ENCODE peak calls at places on chromosomes 12 and 14, in four cellular contexts. One of them, this sample, is unnamed. For H3K9me2, the result is how much of the 10 kb centered on the place peaks cover.

GRCh38 chr12:5945071-5946008 is at the start of gene ANO2:
- DNase-seq in PC-9: no peak
- DNase-seq in GM23248: peak
- DNase-seq in HCT116: no peak
- DNase-seq in this sample: peak

GRCh38 chr14:92692822-92693226 is 55.6 kb downstream of the LGMN start:
- DNase-seq in PC-9: no peak
- DNase-seq in GM23248: peak
- DNase-seq in HCT116: no peak
- DNase-seq in this sample: no peak

GRCh38 chr12:109383240-109383639 is 35.5 kb downstream of the MYO1H start:
- DNase-seq in PC-9: no peak
- DNase-seq in GM23248: no peak
- DNase-seq in HCT116: no peak
- DNase-seq in this sample: peak

GRCh38 chr12:14843425-14843887 is at the start of gene ART4:
- DNase-seq in PC-9: no peak
- DNase-seq in GM23248: no peak
- DNase-seq in HCT116: no peak
- DNase-seq in this sample: no peak

GRCh38 chr12:103773109-103773905 is 67.7 kb downstream of the NT5DC3 start:
- DNase-seq in PC-9: no peak
- DNase-seq in GM23248: no peak
- DNase-seq in HCT116: no peak
- DNase-seq in this sample: no peak

GRCh38 chr12:11623382-11623781 is 26.1 kb upstream of the ETV6 start:
- DNase-seq in PC-9: peak
- DNase-seq in GM23248: no peak
- DNase-seq in HCT116: no peak
- DNase-seq in this sample: no peak

GRCh38 chr12:62737615-62738014 is 197.3 kb downstream of the PPM1H start:
- DNase-seq in PC-9: no peak
- DNase-seq in GM23248: no peak
- DNase-seq in HCT116: no peak
- DNase-seq in this sample: no peak

GRCh38 chr12:109863961-109864712 is 16.2 kb downstream of the GLTP start:
- DNase-seq in PC-9: peak
- DNase-seq in GM23248: peak
- DNase-seq in HCT116: no peak
- DNase-seq in this sample: no peak

GRCh38 chr14:98458702-98459101 is 813.3 kb downstream of the BCL11B start:
- DNase-seq in PC-9: no peak
- DNase-seq in GM23248: no peak
- DNase-seq in HCT116: no peak
- DNase-seq in this sample: no peak
- H3K9me2 ChIP-seq in PC-9: under half
- H3K9me2 ChIP-seq in GM23248: under half
- H3K9me2 ChIP-seq in HCT116: under half
- H3K9me2 ChIP-seq in this sample: under half

DNA sequence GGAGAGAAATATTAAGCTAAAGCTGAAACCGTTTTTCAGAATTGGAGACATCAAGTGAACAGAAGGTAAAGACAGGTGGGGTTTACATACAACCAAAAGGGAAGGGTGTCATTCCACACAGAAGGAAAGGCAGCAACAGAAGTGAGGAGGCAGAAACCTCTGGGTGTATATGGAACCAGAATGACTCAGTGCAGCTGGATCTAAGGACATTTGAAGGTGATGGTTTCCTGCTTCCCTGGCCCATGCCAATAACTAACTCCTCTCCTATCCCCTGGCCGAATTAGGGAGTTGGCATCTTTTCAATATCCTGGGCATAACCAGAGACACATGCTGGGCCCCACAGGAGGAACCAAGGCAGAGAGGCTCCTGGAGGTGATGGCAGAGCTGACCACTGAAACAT is 8.4 kb downstream of the NCKAP5L start:
- DNase-seq in PC-9: no peak
- DNase-seq in GM23248: peak
- DNase-seq in HCT116: no peak
- DNase-seq in this sample: no peak
- H3K9me2 ChIP-seq in PC-9: under half
- H3K9me2 ChIP-seq in GM23248: under half
- H3K9me2 ChIP-seq in HCT116: under half
- H3K9me2 ChIP-seq in this sample: under half

DNA sequence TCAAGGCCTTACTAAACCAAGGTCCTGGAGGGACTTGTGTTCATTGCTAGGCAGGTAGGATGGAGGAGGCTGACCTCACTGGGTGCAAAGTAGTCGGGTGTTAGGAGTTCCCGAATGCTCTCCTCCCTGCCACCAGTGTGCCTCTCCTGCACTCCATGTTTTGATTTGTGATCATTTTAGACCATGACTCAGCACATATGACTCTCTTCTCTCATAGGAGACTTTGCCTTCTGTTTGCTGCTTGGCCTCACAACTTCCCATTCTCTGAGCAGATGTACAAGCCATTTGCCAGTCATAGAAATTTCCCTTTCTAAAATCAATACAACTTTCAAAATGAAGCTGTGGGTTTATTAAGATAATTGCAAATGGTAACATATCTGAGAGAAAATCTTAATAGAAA is 46.6 kb upstream of the LRIG3 start:
- DNase-seq in PC-9: no peak
- DNase-seq in GM23248: peak
- DNase-seq in HCT116: no peak
- DNase-seq in this sample: no peak
- H3K9me2 ChIP-seq in PC-9: under half
- H3K9me2 ChIP-seq in GM23248: under half
- H3K9me2 ChIP-seq in HCT116: under half
- H3K9me2 ChIP-seq in this sample: under half

DNA sequence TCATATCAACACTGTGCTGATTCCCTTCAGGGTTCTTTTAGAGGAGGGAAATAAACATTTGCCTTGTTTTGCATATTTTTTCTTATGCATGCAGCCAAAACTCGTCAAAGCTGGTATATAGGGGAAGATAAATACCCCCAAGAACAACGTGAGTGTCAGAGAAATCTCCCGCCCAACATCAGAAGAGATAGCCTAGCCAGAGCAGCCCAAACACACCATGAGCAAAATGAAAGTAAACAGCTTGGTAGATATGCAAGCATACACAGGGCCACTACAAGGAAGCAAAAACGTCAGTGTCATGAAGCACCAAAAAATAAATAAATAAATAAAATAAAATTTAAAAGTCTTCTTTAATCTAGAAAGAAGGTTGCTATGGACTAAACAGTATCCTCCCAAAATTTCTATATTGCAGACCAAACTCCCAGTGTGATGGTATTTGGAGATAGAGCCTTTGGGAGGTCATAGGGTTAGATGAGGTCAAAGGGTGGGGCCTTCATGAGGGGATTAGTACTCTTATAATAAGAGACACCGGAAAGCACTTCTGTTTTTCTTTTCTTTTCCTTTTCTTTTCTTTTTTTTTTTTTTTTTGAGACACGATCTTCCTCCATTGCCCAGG is 22.2 kb downstream of the EIF5 start:
- DNase-seq in PC-9: no peak
- DNase-seq in GM23248: no peak
- DNase-seq in HCT116: no peak
- DNase-seq in this sample: no peak
- H3K9me2 ChIP-seq in PC-9: under half
- H3K9me2 ChIP-seq in GM23248: under half
- H3K9me2 ChIP-seq in HCT116: under half
- H3K9me2 ChIP-seq in this sample: under half

DNA sequence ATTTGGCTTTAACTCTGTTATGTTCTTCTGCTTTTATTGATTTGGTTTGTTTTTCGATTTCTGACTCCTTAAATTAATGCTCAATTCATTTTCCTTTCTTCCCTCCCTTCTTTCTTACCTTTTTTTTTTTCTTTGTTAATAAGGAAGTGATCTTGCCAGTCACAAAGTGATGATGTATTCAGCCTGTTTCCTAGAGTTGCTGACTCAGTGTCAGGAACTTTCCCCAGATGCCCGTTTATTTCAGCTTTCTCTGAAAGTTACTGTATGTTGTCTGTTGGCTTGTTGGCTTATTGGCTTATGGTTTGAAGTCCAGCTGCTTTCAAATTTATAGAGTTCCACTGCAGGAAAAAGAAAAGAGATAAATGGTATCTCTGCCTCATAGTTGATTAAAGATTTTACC is 12.4 kb upstream of the SLC6A15 start:
- DNase-seq in PC-9: no peak
- DNase-seq in GM23248: peak
- DNase-seq in HCT116: no peak
- DNase-seq in this sample: no peak
- H3K9me2 ChIP-seq in PC-9: under half
- H3K9me2 ChIP-seq in GM23248: under half
- H3K9me2 ChIP-seq in HCT116: under half
- H3K9me2 ChIP-seq in this sample: under half